ENCODE peak calls at places on chromosomes 16 and 17, in four cellular contexts. U, B, S and O are unnamed samples.

GRCh38 chr17:6551909-6552768 is 4.2 kb downstream of the PITPNM3 start:
- DNase-seq in U (peak), B (no peak), S (no peak), O (no peak)

GRCh38 chr17:10875984-10876555 is 38.2 kb upstream of the PIRT start:
- DNase-seq in U (no peak), B (peak), S (peak), O (peak)

GRCh38 chr16:22844426-22844825 is 30.5 kb downstream of the HS3ST2 start:
- DNase-seq in U (no peak), B (no peak), S (no peak), O (no peak)

GRCh38 chr17:45794840-45795239 is 10.7 kb downstream of the CRHR1 start:
- DNase-seq in U (no peak), B (peak), S (no peak), O (no peak)

GRCh38 chr16:85057212-85057889 is 29.8 kb downstream of the KIAA0513 start:
- DNase-seq in U (no peak), B (no peak), S (no peak), O (no peak)

GRCh38 chr16:71423865-71424264 is 18.0 kb downstream of the TLE7 start:
- DNase-seq in U (no peak), B (no peak), S (no peak), O (no peak)

GRCh38 chr16:70777973-70778406 is 23.0 kb downstream of the VAC14 start:
- DNase-seq in U (no peak), B (peak), S (no peak), O (peak)

GRCh38 chr17:49995055-49995738 is at the start of gene DLX3:
- DNase-seq in U (peak), B (peak), S (peak), O (peak)

GRCh38 chr17:35390663-35391062 is 17.2 kb upstream of the SLFN11 start:
- DNase-seq in U (no peak), B (no peak), S (no peak), O (no peak)

GRCh38 chr16:57579361-57579665 is 36.9 kb downstream of the ADGRG5 start:
- DNase-seq in U (no peak), B (no peak), S (no peak), O (no peak)

GRCh38 chr17:35745246-35745645 is 7.8 kb downstream of the GAS2L2 start:
- DNase-seq in U (no peak), B (no peak), S (no peak), O (no peak)